ENCODE peak calls at places on chromosomes 12 and 14, in four cellular contexts. G, R, C and J are unnamed samples. For H3K4me1, the result is how much of the 10 kb centered on the place peaks cover.

GRCh38 chr12:56086608-56087007 is 6.6 kb downstream of the ERBB3 start:
- DNase-seq in G (no peak), R (no peak), C (no peak), J (no peak)

GRCh38 chr14:93884950-93885349 is 42.2 kb upstream of the FAM181A start:
- DNase-seq in G (no peak), R (no peak), C (no peak), J (no peak)

GRCh38 chr14:60356921-60357550 is 108.0 kb downstream of the PPM1A start:
- DNase-seq in G (no peak), R (no peak), C (no peak), J (no peak)

GRCh38 chr12:110543252-110543959 is 39.7 kb downstream of the PPTC7 start:
- DNase-seq in G (no peak), R (no peak), C (peak), J (no peak)

GRCh38 chr14:54763761-54764160 is 138.9 kb downstream of the GCH1 start:
- DNase-seq in G (no peak), R (no peak), C (no peak), J (no peak)

GRCh38 chr12:24931666-24932405 is 17.1 kb downstream of the BCAT1 start:
- DNase-seq in G (no peak), R (no peak), C (no peak), J (no peak)

GRCh38 chr12:111068281-111068680 is 147.9 kb upstream of the MYL2 start:
- DNase-seq in G (peak), R (no peak), C (no peak), J (no peak)

GRCh38 chr14:63922696-63923421 is 70.1 kb downstream of the SYNE2 start:
- DNase-seq in G (no peak), R (no peak), C (no peak), J (no peak)

GRCh38 chr12:82728710-82729109 is 42.0 kb downstream of the TMTC2 start:
- DNase-seq in G (no peak), R (no peak), C (no peak), J (no peak)

GRCh38 chr12:115840159-115840558 is 437.3 kb downstream of the MED13L start:
- DNase-seq in G (no peak), R (no peak), C (no peak), J (no peak)

GRCh38 chr12:132505105-132505851 is 15.3 kb downstream of the FBRSL1 start:
- DNase-seq in G (no peak), R (no peak), C (no peak), J (no peak)

DNA sequence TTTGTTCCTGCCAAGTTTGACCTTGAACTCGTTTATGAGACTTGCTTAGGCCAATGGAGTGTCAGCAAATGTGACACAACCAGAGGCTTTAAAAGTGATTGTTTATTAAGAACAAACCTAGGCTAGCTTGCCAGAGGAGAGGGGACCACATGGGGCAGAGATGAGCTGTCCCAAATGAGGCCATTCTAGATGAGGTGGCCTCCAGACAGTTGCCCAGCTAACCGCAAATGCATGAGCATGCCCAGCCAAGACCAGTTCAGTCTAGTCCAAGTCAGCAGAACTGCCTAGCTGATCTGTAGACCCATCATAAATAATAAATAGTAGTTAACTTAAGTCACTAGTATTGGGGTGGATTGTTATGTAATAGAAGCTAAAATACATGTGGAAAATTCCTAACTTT is 172.8 kb upstream of the DYRK2 start:
- DNase-seq in G (no peak), R (no peak), C (no peak), J (no peak)
- H3K4me1 ChIP-seq in G (under half), R (under half), C (under half), J (under half)

GRCh38 chr14:52589646-52590045 is 37.0 kb downstream of the GPR137C start:
- DNase-seq in G (no peak), R (no peak), C (no peak), J (no peak)
- H3K4me1 ChIP-seq in G (under half), R (under half), C (under half), J (under half)

DNA sequence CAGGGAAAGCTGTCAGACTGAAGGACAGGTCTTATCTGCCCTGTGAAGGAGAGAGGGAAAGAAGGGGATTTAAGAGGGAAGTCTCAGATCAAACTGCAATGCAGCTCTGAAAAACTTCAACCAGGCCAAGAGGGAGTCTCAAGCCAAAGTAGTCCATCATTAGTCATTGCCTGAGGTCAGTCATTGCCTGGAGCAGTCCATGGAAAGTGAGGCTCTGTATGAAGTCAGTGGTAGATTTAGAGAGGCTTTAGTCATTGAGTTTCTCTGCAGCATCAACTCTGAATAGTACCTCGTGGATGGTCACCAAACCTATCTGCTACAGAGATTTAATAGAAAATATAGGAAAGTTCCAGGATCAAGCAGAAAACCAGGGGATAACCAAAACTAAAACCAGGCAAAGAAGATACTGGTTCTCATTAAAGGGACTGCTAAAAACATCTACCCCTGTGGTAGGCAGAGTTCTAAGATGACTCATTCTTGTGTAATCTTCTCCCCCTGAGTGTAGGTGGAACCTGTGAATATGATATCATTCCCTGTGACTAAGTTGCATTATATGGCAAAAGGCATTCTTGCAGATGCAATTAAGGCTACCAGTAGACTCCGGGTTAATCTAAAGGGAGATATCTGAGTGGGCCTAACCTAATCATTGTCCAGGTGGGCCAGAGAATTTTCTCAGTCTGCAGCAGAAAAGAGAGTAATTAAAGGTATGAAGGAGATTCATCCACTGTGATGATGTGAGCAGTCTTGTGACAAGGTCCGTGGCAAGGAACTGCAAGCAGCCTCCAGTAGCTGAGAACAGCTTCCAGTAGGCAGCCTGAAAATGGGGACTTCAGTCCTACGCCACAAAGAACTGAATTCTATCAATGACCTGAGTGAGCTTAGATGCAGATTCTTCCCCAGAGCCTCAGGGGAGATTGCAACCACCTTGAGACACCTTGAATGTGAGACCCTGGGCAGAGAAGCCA is 123.1 kb downstream of the GALC start:
- DNase-seq in G (no peak), R (no peak), C (no peak), J (no peak)
- H3K4me1 ChIP-seq in G (under half), R (under half), C (under half), J (under half)

DNA sequence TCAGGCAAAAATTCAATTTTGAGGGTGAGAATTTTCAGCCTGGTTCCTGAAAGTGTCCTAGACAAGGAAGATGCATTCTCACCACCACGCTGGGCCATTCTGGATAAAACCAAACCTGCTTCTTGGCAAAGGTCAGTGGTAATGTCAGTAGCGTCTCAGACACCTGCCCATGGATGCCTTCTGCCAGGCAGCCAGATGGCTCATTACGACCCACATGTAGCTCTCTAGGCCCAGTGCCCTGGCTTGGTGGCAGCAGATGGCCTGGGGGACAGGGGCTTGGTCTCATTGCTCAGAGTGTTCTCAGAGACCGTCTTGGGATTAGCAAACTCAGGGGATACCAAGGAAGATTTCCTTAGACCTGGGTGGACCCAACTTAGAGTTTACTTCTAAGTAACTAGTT is 105.1 kb downstream of the ARF6 start:
- DNase-seq in G (no peak), R (no peak), C (no peak), J (no peak)
- H3K4me1 ChIP-seq in G (under half), R (under half), C (under half), J (half or more)

GRCh38 chr14:80152166-80152565 is 59.1 kb downstream of the DIO2 start:
- DNase-seq in G (no peak), R (no peak), C (no peak), J (no peak)

GRCh38 chr14:80150301-80150700 is 61.0 kb downstream of the DIO2 start:
- DNase-seq in G (no peak), R (no peak), C (no peak), J (no peak)

GRCh38 chr14:80152763-80153162 is 58.5 kb downstream of the DIO2 start:
- DNase-seq in G (no peak), R (no peak), C (no peak), J (no peak)

GRCh38 chr14:80146941-80147340 is 64.4 kb downstream of the DIO2 start:
- DNase-seq in G (no peak), R (no peak), C (no peak), J (no peak)
- H3K4me1 ChIP-seq in G (under half), R (under half), C (under half), J (under half)

GRCh38 chr12:103013741-103014140 is 56.3 kb downstream of the ASCL1 start:
- DNase-seq in G (no peak), R (no peak), C (no peak), J (no peak)
- H3K4me1 ChIP-seq in G (under half), R (under half), C (under half), J (under half)

DNA sequence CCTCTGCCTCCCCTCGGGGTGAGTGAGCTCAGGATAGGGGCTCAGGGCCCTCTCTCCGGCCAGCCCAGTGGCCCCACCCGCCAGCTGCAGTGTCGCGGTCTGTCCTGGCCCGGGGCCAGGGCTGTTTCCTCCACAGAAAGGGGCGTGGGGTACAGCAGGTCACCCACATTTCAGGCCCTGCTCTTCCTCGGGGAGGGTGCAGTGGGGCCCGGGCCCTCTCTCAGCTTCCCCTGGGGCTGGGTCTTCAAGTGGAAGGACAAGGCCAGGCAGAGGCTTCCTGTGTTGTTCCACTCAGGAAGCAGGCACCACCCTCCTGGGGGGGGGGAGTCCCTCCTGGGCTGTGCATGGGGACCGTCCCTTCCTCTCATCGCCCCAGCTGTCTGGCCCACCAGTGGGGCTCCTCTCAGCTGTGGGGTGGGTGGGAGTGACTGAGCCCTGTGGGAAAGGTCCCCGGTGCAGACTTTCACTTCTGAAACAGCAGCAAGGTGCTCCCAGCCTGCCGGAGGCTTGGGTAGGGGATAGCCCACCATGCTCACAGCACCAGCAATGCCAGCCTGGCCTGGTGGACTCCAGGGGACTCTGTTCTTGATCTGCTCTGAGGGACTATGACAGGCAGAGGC is 3.7 kb downstream of the GPR132 start:
- DNase-seq in G (no peak), R (no peak), C (no peak), J (peak)
- H3K4me1 ChIP-seq in G (half or more), R (half or more), C (under half), J (half or more)